ENCODE peak calls at places on chromosomes 3 and 15, in four cellular contexts. J is BE2C, W is astrocyte of the spinal cord, R is mammary epithelial cell. Z is an unnamed sample.

GRCh38 chr15:58222698-58223097 is 84.5 kb downstream of the AQP9 start:
- DNase-seq in W (no peak), R (peak), J (no peak), Z (no peak)

GRCh38 chr3:51686512-51687215 is 15.6 kb downstream of the TEX264 start:
- DNase-seq in J (no peak), W (no peak), R (peak), Z (peak)

GRCh38 chr15:66621491-66622467 is 56.0 kb upstream of the LCTL start:
- DNase-seq in W (no peak), J (no peak), R (no peak), Z (no peak)

GRCh38 chr3:42608586-42608985 is 8.1 kb downstream of the NKTR start:
- DNase-seq in R (no peak), W (peak), J (peak), Z (no peak)

GRCh38 chr3:186217820-186218164 is 108.9 kb upstream of the ETV5 start:
- DNase-seq in R (peak), W (no peak), J (no peak), Z (peak)

GRCh38 chr3:144332866-144333265 is 361.2 kb downstream of the DIPK2A start:
- DNase-seq in J (no peak), R (no peak), W (no peak), Z (no peak)

GRCh38 chr15:42139596-42139995 is 16.8 kb downstream of the PLA2G4F start:
- DNase-seq in W (no peak), R (no peak), J (no peak), Z (no peak)

GRCh38 chr3:185558395-185558794 is 6.0 kb upstream of the LIPH start:
- DNase-seq in J (no peak), R (peak), W (no peak), Z (peak)

GRCh38 chr15:87618203-87618725 is 638.3 kb downstream of the NTRK3 start:
- DNase-seq in R (no peak), W (no peak), J (no peak), Z (no peak)

GRCh38 chr3:85081191-85081895 is 122.6 kb downstream of the CADM2 start:
- DNase-seq in R (no peak), W (no peak), J (peak), Z (peak)

DNA sequence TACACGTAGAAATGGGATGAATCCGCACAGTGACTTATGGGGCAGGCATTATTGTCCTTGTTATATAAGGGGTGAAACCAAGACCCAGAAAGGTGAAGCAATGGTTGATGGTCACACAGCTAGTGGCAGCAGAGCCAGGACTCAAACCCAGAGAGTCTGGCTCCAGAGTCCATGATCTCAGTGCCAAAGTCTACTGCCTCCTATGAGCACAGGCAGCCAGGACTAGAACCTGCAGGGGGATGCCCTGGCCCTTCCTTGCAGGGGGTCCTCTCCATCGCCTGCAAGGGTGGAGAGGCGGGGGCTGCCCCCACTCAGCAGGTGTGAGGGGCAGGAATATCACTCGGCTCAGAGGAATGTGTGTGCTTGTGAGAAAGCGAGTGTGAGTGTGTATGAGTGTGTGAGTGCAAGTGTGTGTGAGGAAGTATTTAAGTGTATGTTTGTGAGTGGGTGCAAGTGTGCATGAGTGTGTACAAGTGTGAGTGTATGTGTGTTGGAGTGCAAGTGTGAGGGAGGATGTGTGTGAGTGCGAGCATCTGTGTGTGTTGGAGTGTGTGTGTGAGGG is 44.7 kb downstream of the UMPS start:
- DNase-seq in R (no peak), W (no peak), J (no peak), Z (no peak)
- H3K4me3 ChIP-seq in R (no peak), W (no peak), J (no peak), Z (no peak)

DNA sequence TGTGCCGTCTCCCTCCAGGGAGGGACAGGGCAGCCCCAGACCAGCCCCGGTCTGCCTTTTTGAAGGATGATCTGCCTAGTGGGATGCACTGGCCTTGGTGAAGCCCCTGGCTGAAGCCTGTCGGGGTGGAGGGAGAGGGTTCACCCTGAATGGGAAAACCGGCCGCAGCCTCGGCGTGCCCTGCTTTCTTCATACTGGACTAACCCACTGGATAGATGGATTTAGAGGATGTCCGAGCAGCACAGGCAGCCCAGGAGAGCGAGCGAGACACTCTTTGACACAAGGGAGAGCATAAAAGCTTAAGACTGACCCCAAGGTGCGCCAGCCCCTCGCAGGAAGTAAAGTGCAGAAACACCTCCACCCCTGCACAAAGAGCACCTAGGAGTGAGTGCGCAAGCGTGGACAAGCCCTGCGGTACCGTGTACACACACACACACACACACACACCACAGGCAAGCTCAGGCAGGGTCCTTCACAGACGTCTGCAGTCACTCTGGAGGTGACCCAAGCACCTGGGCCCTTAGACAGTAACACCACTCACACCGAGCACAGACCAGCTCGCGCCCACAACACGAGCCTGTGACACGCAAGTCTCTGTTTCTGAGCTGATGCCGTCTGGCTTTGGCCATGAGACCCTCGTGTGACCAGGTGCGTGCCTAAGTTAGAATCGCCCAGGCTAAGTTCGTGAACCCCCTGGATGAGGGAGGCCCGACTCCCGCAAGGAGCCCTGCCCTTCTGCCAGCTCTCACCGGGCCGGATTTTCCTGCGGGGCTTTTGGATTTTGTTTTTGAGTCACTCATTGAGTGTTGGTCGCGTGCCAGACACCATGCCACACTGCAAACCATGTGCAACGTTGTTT is 11.3 kb downstream of the SEMA4B start:
- DNase-seq in W (no peak), R (peak), J (no peak), Z (peak)
- H3K4me3 ChIP-seq in W (no peak), R (no peak), J (no peak), Z (peak)

GRCh38 chr15:38242055-38242454 is 10.6 kb upstream of the SPRED1 start:
- DNase-seq in J (no peak), W (no peak), R (no peak), Z (no peak)
- H3K4me3 ChIP-seq in J (no peak), W (no peak), R (no peak), Z (no peak)

DNA sequence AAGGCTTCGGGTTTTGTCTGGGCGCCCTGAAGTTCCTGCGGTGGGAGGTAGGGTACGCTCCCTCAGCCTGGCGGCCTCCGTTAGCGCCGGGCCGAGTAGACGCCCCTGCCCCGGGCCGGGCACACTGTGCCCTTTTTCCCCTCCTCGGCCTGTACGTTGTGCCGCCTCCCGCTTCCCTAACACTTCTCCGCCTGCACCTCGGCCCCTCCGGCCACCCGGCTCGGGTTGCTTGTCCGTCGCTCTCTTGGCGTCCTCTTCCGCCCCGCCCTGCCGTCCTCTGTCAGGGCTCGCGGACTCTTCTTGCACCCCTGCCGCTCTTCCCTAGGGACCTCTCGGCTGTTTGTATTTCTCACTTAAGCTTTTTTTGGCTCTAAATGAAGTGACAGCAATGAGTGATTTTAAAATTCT is 384 bp downstream of the KNL1 start:
- DNase-seq in R (peak), W (peak), J (peak), Z (peak)
- H3K4me3 ChIP-seq in R (peak), W (peak), J (peak), Z (peak)

GRCh38 chr3:36769926-36770325 is 5.6 kb upstream of the DCLK3 start:
- DNase-seq in W (no peak), J (no peak), R (no peak), Z (no peak)

GRCh38 chr3:36763111-36763849 is 1.1 kb downstream of the DCLK3 start:
- DNase-seq in J (no peak), R (no peak), W (no peak), Z (peak)

GRCh38 chr3:36765104-36765503 is 751 bp upstream of the DCLK3 start:
- DNase-seq in J (peak), W (no peak), R (no peak), Z (no peak)

GRCh38 chr3:36763850-36764703 is at the start of gene DCLK3:
- DNase-seq in W (no peak), J (peak), R (no peak), Z (no peak)

DNA sequence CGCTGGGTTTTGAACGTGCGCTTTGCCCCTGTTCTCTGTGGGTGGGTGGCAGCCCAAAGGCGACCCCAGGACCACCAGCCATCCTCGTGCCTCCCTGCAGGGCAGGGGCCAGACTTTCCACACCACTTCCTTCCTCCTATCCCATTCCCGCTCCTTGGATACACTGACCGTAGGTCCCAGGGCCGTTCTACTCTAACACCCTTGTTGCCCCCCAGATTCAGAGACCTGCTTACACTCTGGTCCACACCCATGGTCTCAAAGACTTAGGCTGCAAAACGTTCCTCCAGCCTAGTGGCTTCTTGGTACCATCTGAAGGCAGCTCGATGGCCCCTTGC is 318 bp upstream of the DCLK3 start:
- DNase-seq in W (no peak), J (no peak), R (no peak), Z (no peak)
- H3K4me3 ChIP-seq in W (no peak), J (peak), R (no peak), Z (no peak)

GRCh38 chr3:146156060-146156459 is 4.9 kb downstream of the PLOD2 start:
- DNase-seq in J (no peak), W (no peak), R (no peak), Z (no peak)
- H3K4me3 ChIP-seq in J (no peak), W (no peak), R (peak), Z (no peak)

GRCh38 chr15:76286231-76286879 is 24.9 kb downstream of the ETFA start:
- DNase-seq in J (no peak), W (no peak), R (no peak), Z (no peak)
- H3K4me3 ChIP-seq in J (no peak), W (no peak), R (peak), Z (no peak)

GRCh38 chr3:64257096-64257755 is 32.0 kb upstream of the PRICKLE2 start:
- DNase-seq in R (no peak), W (no peak), J (no peak), Z (peak)

GRCh38 chr3:64262574-64263114 is 37.4 kb upstream of the PRICKLE2 start:
- DNase-seq in J (no peak), W (no peak), R (no peak), Z (no peak)

GRCh38 chr3:64260391-64260790 is 35.1 kb upstream of the PRICKLE2 start:
- DNase-seq in R (no peak), J (no peak), W (peak), Z (no peak)

GRCh38 chr3:64255941-64256340 is 30.7 kb upstream of the PRICKLE2 start:
- DNase-seq in R (no peak), J (no peak), W (no peak), Z (peak)

GRCh38 chr3:64259646-64260045 is 34.4 kb upstream of the PRICKLE2 start:
- DNase-seq in J (no peak), W (peak), R (no peak), Z (no peak)
- H3K4me3 ChIP-seq in J (no peak), W (no peak), R (no peak), Z (no peak)

GRCh38 chr15:56890038-56890437 is 28.4 kb upstream of the TCF12 start:
- DNase-seq in R (no peak), W (no peak), J (no peak), Z (no peak)

GRCh38 chr15:56887782-56888127 is 30.7 kb upstream of the TCF12 start:
- DNase-seq in W (no peak), R (no peak), J (no peak), Z (no peak)

GRCh38 chr15:56886878-56887781 is 31.3 kb upstream of the TCF12 start:
- DNase-seq in W (peak), J (peak), R (peak), Z (peak)

GRCh38 chr15:56883088-56883487 is 35.4 kb upstream of the TCF12 start:
- DNase-seq in W (no peak), J (no peak), R (no peak), Z (no peak)

DNA sequence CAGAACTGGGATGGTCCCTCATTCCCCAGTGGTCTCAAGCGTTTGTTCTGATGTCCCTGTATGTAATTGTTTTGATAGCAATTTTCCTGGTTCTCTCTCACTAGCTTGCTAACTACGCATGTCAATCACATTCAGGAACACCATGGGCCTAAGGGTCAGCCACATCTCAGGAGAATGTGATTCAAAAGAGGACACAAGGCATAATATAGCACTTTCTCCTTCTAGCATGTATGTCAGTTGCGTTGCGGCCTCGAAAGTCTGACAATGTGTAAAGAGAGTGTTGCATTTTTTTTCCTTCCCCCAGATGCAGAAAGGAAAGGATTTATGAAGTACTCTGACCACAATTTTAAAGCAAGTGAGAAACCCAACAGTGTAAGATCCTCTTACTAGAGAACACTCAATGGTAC is 32.0 kb upstream of the TCF12 start:
- DNase-seq in J (no peak), W (no peak), R (no peak), Z (no peak)
- H3K4me3 ChIP-seq in J (peak), W (peak), R (peak), Z (peak)